ENCODE peak calls at places on chromosomes 13 and 19, in nine cellular contexts. M is Peyer's patch; D is neuronal stem cell; S is GM23248; W is A549; L is PC-3; G is pancreas; E is CD8-positive, alpha-beta memory T cell; C is mucosa of descending colon. V is an unnamed sample.

GRCh38 chr13:37701306-37701705 is 102.7 kb upstream of the POSTN start:
- DNase-seq in M (no peak), D (no peak), S (peak; percentile 75), W (no peak), L (no peak), G (no peak), E (no peak), C (no peak), V (no peak)

GRCh38 chr13:110250258-110250891 is 56.6 kb downstream of the COL4A1 start:
- DNase-seq in M (no peak), D (no peak), S (peak; percentile 89), W (no peak), L (peak; percentile 11), G (peak; percentile 5), E (no peak), C (peak; percentile 54), V (peak; percentile 67)

GRCh38 chr19:16899566-16900075 is 10.8 kb downstream of the F2RL3 start:
- DNase-seq in M (peak; percentile 75), D (no peak), S (peak; percentile 37), W (peak; percentile 64), L (peak; percentile 60), G (no peak), E (no peak), C (no peak), V (no peak)

GRCh38 chr13:35139591-35139990 is 197.5 kb downstream of the NBEA start:
- DNase-seq in M (no peak), D (no peak), S (no peak), W (no peak), L (peak; percentile 5), G (no peak), E (no peak), C (no peak), V (no peak)

GRCh38 chr19:17090501-17091074 is 15.0 kb downstream of the MYO9B start:
- DNase-seq in M (peak; percentile 68), D (no peak), S (peak; percentile 29), W (no peak), L (no peak), G (peak; percentile 35), E (no peak), C (no peak), V (peak; percentile 47)

GRCh38 chr19:43432866-43433673 is 18.4 kb downstream of the TEX101 start:
- DNase-seq in M (peak; percentile 84), D (peak; percentile 48), S (peak; percentile 73), W (peak; percentile 89), L (peak; percentile 65), G (peak; percentile 38), E (peak; percentile 60), C (peak; percentile 61), V (peak; percentile 62)

GRCh38 chr19:38826856-38827551 is 4.6 kb downstream of the ECH1 start:
- DNase-seq in M (no peak), D (no peak), S (no peak), W (no peak), L (no peak), G (no peak), E (no peak), C (no peak), V (no peak)

GRCh38 chr13:108950333-108951010 is 321.1 kb downstream of the MYO16 start:
- DNase-seq in M (no peak), D (no peak), S (no peak), W (no peak), L (no peak), G (no peak), E (no peak), C (no peak), V (no peak)

GRCh38 chr13:40269086-40269485 is 397.4 kb downstream of the FOXO1 start:
- DNase-seq in M (no peak), D (no peak), S (no peak), W (no peak), L (no peak), G (no peak), E (no peak), C (no peak), V (no peak)

GRCh38 chr19:16872728-16873127 is 16.1 kb upstream of the F2RL3 start:
- DNase-seq in M (no peak), D (no peak), S (no peak), W (no peak), L (no peak), G (no peak), E (no peak), C (no peak), V (no peak)

GRCh38 chr13:95256086-95256485 is 45.2 kb downstream of the ABCC4 start:
- DNase-seq in M (no peak), D (no peak), S (peak; percentile 92), W (peak; percentile 39), L (peak; percentile 94), G (no peak), E (no peak), C (no peak), V (no peak)

GRCh38 chr19:34985249-34986022 is 14.7 kb upstream of the GRAMD1A start:
- DNase-seq in M (peak; percentile 64), D (no peak), S (peak; percentile 28), W (no peak), L (no peak), G (peak; percentile 74), E (no peak), C (no peak), V (peak; percentile 71)

GRCh38 chr19:58229255-58229639 is 533 bp downstream of the ZNF544 start:
- DNase-seq in M (no peak), D (no peak), S (peak; percentile 65), W (peak; percentile 32), L (peak; percentile 50), G (no peak), E (peak; percentile 14), C (no peak), V (peak; percentile 24)

GRCh38 chr13:75326173-75327131 is 155.5 kb downstream of the TBC1D4 start:
- DNase-seq in M (no peak), D (no peak), S (peak; percentile 8), W (no peak), L (no peak), G (no peak), E (peak; percentile 72), C (no peak), V (peak; percentile 31)

GRCh38 chr19:39986643-39987042 is 10.2 kb upstream of the ZNF546 start:
- DNase-seq in M (no peak), D (no peak), S (no peak), W (no peak), L (no peak), G (no peak), E (no peak), C (no peak), V (no peak)

GRCh38 chr19:42113641-42114348 is 18.5 kb downstream of the POU2F2 start:
- DNase-seq in M (peak; percentile 77), D (no peak), S (peak; percentile 98), W (peak; percentile 97), L (peak; percentile 92), G (no peak), E (no peak), C (no peak), V (no peak)

GRCh38 chr13:97391201-97391600 is 42.8 kb upstream of the RAP2A start:
- DNase-seq in M (no peak), D (no peak), S (no peak), W (no peak), L (no peak), G (no peak), E (no peak), C (no peak), V (no peak)

GRCh38 chr13:45180713-45181601 is 19.9 kb downstream of the KCTD4 start:
- DNase-seq in M (no peak), D (no peak), S (peak; percentile 63), W (no peak), L (peak; percentile 42), G (no peak), E (no peak), C (no peak), V (no peak)

GRCh38 chr13:46495647-46496046 is 57.3 kb upstream of the LRCH1 start:
- DNase-seq in M (no peak), D (no peak), S (peak; percentile 34), W (no peak), L (no peak), G (no peak), E (no peak), C (no peak), V (no peak)

GRCh38 chr19:11187409-11187808 is 9.9 kb downstream of the KANK2 start:
- DNase-seq in M (no peak), D (no peak), S (no peak), W (no peak), L (no peak), G (no peak), E (no peak), C (no peak), V (no peak)
- H3K4me1 ChIP-seq in M (peaks cover 34% of the 10 kb centered on the region), D (no peaks in the 10 kb centered on the region), S (peaks cover 11% of the 10 kb centered on the region), W (peaks cover 22% of the 10 kb centered on the region), L (no peaks in the 10 kb centered on the region), G (peaks cover 25% of the 10 kb centered on the region), E (no peaks in the 10 kb centered on the region), C (no peaks in the 10 kb centered on the region), V (peaks cover 8% of the 10 kb centered on the region)

GRCh38 chr19:2335848-2336247 is 7.4 kb downstream of the SPPL2B start:
- DNase-seq in M (no peak), D (no peak), S (no peak), W (no peak), L (no peak), G (no peak), E (no peak), C (no peak), V (no peak)
- H3K4me1 ChIP-seq in M (peaks cover 37% of the 10 kb centered on the region), D (peaks cover 19% of the 10 kb centered on the region), S (no peaks in the 10 kb centered on the region), W (peaks cover 5% of the 10 kb centered on the region), L (no peaks in the 10 kb centered on the region), G (peaks cover 28% of the 10 kb centered on the region), E (peaks cover 20% of the 10 kb centered on the region), C (peaks cover 34% of the 10 kb centered on the region), V (no peaks in the 10 kb centered on the region)

GRCh38 chr13:99895999-99896695 is 75.4 kb downstream of the ZIC5 start:
- DNase-seq in M (no peak), D (peak; percentile 47), S (no peak), W (no peak), L (no peak), G (no peak), E (no peak), C (no peak), V (no peak)
- H3K4me1 ChIP-seq in M (peaks cover 12% of the 10 kb centered on the region), D (peaks cover 12% of the 10 kb centered on the region), S (no peaks in the 10 kb centered on the region), W (no peaks in the 10 kb centered on the region), L (no peaks in the 10 kb centered on the region), G (peaks cover 3% of the 10 kb centered on the region), E (peaks cover 7% of the 10 kb centered on the region), C (peaks cover 5% of the 10 kb centered on the region), V (no peaks in the 10 kb centered on the region)

GRCh38 chr13:23292596-23292995 is 111.8 kb downstream of the SGCG start:
- DNase-seq in M (no peak), D (no peak), S (peak; percentile 40), W (no peak), L (no peak), G (no peak), E (no peak), C (no peak), V (no peak)

GRCh38 chr13:23289917-23290357 is 109.2 kb downstream of the SGCG start:
- DNase-seq in M (no peak), D (no peak), S (peak; percentile 77), W (no peak), L (peak; percentile 16), G (no peak), E (no peak), C (no peak), V (no peak)

GRCh38 chr13:23288564-23288963 is 107.8 kb downstream of the SGCG start:
- DNase-seq in M (no peak), D (no peak), S (peak; percentile 50), W (no peak), L (no peak), G (no peak), E (no peak), C (no peak), V (no peak)

DNA sequence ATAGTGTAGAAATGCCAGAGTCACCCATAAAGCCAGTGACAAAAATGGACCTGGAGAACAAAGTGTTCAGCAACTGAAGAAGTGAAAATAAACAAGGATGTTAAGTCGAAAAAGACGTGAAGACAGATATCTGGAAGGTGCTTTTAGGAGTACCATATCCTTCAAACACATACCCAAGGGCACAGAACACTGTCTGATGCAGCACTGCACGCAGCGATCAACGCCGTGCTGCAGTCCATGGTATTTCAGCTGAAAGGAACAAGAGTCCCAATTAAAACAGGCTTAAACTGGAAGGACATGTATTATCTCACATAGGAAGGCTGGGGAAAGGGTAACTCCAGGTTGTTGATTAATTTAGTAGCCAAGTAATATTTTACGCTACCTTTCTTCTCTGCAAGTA is 108.2 kb downstream of the SGCG start:
- DNase-seq in M (no peak), D (no peak), S (peak; percentile 15), W (no peak), L (no peak), G (no peak), E (no peak), C (no peak), V (no peak)
- H3K4me1 ChIP-seq in M (no peaks in the 10 kb centered on the region), D (no peaks in the 10 kb centered on the region), S (peaks cover 32% of the 10 kb centered on the region), W (no peaks in the 10 kb centered on the region), L (no peaks in the 10 kb centered on the region), G (no peaks in the 10 kb centered on the region), E (no peaks in the 10 kb centered on the region), C (no peaks in the 10 kb centered on the region), V (no peaks in the 10 kb centered on the region)